ENCODE peak calls at places on chromosome X, in six cellular contexts. One of them, this sample, is unnamed.

GRCh38 chrX:257681-258289 is 23.4 kb upstream of the PLCXD1 start:
- DNase-seq in epithelial cell of esophagus: no peak
- DNase-seq in RWPE1: no peak
- DNase-seq in endothelial cell of umbilical vein: no peak
- DNase-seq in psoas muscle: no peak
- DNase-seq in fibroblast of mammary gland: no peak
- DNase-seq in this sample: no peak

GRCh38 chrX:133985164-133986007 is at the start of gene GPC3:
- DNase-seq in epithelial cell of esophagus: peak; percentile 45
- DNase-seq in RWPE1: peak; percentile 30
- DNase-seq in endothelial cell of umbilical vein: peak; percentile 8
- DNase-seq in psoas muscle: peak; percentile 21
- DNase-seq in fibroblast of mammary gland: peak; percentile 23
- DNase-seq in this sample: no peak

GRCh38 chrX:120750381-120750780 is 120.5 kb upstream of the C1GALT1C1 start:
- DNase-seq in epithelial cell of esophagus: no peak
- DNase-seq in RWPE1: no peak
- DNase-seq in endothelial cell of umbilical vein: no peak
- DNase-seq in psoas muscle: no peak
- DNase-seq in fibroblast of mammary gland: no peak
- DNase-seq in this sample: no peak

GRCh38 chrX:115592997-115593734 is 32.2 kb downstream of the PLS3 start:
- DNase-seq in epithelial cell of esophagus: peak; percentile 78
- DNase-seq in RWPE1: peak; percentile 43
- DNase-seq in endothelial cell of umbilical vein: peak; percentile 71
- DNase-seq in psoas muscle: no peak
- DNase-seq in fibroblast of mammary gland: peak; percentile 54
- DNase-seq in this sample: peak; percentile 56

GRCh38 chrX:131821945-131822622 is 201.0 kb upstream of the STK26 start:
- DNase-seq in epithelial cell of esophagus: no peak
- DNase-seq in RWPE1: no peak
- DNase-seq in endothelial cell of umbilical vein: no peak
- DNase-seq in psoas muscle: peak; percentile 59
- DNase-seq in fibroblast of mammary gland: peak; percentile 80
- DNase-seq in this sample: peak; percentile 82

GRCh38 chrX:153848325-153848724 is 18.0 kb upstream of the PDZD4 start:
- DNase-seq in epithelial cell of esophagus: no peak
- DNase-seq in RWPE1: no peak
- DNase-seq in endothelial cell of umbilical vein: no peak
- DNase-seq in psoas muscle: no peak
- DNase-seq in fibroblast of mammary gland: no peak
- DNase-seq in this sample: no peak

GRCh38 chrX:94053575-94053974 is 379.6 kb downstream of the FAM133A start:
- DNase-seq in epithelial cell of esophagus: peak; percentile 66
- DNase-seq in RWPE1: peak; percentile 26
- DNase-seq in endothelial cell of umbilical vein: no peak
- DNase-seq in psoas muscle: no peak
- DNase-seq in fibroblast of mammary gland: no peak
- DNase-seq in this sample: peak; percentile 72

GRCh38 chrX:9846631-9847030 is 60.4 kb downstream of the SHROOM2 start:
- DNase-seq in epithelial cell of esophagus: no peak
- DNase-seq in RWPE1: no peak
- DNase-seq in endothelial cell of umbilical vein: no peak
- DNase-seq in psoas muscle: no peak
- DNase-seq in fibroblast of mammary gland: no peak
- DNase-seq in this sample: no peak

GRCh38 chrX:118115948-118116307 is 682 bp downstream of the KLHL13 start:
- DNase-seq in epithelial cell of esophagus: no peak
- DNase-seq in RWPE1: no peak
- DNase-seq in endothelial cell of umbilical vein: no peak
- DNase-seq in psoas muscle: no peak
- DNase-seq in fibroblast of mammary gland: no peak
- DNase-seq in this sample: no peak

GRCh38 chrX:35842657-35843056 is 44.5 kb downstream of the MAGEB16 start:
- DNase-seq in epithelial cell of esophagus: no peak
- DNase-seq in RWPE1: no peak
- DNase-seq in endothelial cell of umbilical vein: no peak
- DNase-seq in psoas muscle: no peak
- DNase-seq in fibroblast of mammary gland: no peak
- DNase-seq in this sample: no peak

GRCh38 chrX:24423960-24424359 is 41.1 kb upstream of the PDK3 start:
- DNase-seq in epithelial cell of esophagus: peak; percentile 50
- DNase-seq in RWPE1: no peak
- DNase-seq in endothelial cell of umbilical vein: no peak
- DNase-seq in psoas muscle: no peak
- DNase-seq in fibroblast of mammary gland: peak; percentile 7
- DNase-seq in this sample: no peak

GRCh38 chrX:72018277-72019112 is 107.8 kb downstream of the NHSL2 start:
- DNase-seq in epithelial cell of esophagus: peak; percentile 87
- DNase-seq in RWPE1: peak; percentile 82
- DNase-seq in endothelial cell of umbilical vein: peak; percentile 90
- DNase-seq in psoas muscle: peak; percentile 87
- DNase-seq in fibroblast of mammary gland: peak; percentile 86
- DNase-seq in this sample: peak; percentile 72

GRCh38 chrX:41491267-41492004 is 44.3 kb downstream of the NYX start:
- DNase-seq in epithelial cell of esophagus: peak; percentile 90
- DNase-seq in RWPE1: peak; percentile 55
- DNase-seq in endothelial cell of umbilical vein: peak; percentile 86
- DNase-seq in psoas muscle: peak; percentile 21
- DNase-seq in fibroblast of mammary gland: peak; percentile 95
- DNase-seq in this sample: peak; percentile 89

GRCh38 chrX:75746891-75747639 is 38.0 kb downstream of the MAGEE2 start:
- DNase-seq in epithelial cell of esophagus: peak; percentile 12
- DNase-seq in RWPE1: peak; percentile 3
- DNase-seq in endothelial cell of umbilical vein: no peak
- DNase-seq in psoas muscle: peak; percentile 19
- DNase-seq in fibroblast of mammary gland: peak; percentile 2
- DNase-seq in this sample: peak; percentile 9

GRCh38 chrX:153601511-153602110 is 2.7 kb upstream of the CCNQ start:
- DNase-seq in epithelial cell of esophagus: no peak
- DNase-seq in RWPE1: no peak
- DNase-seq in endothelial cell of umbilical vein: no peak
- DNase-seq in psoas muscle: no peak
- DNase-seq in fibroblast of mammary gland: no peak
- DNase-seq in this sample: no peak

GRCh38 chrX:29299689-29300088 is 712.4 kb downstream of the IL1RAPL1 start:
- DNase-seq in epithelial cell of esophagus: peak; percentile 33
- DNase-seq in RWPE1: peak; percentile 5
- DNase-seq in endothelial cell of umbilical vein: no peak
- DNase-seq in psoas muscle: no peak
- DNase-seq in fibroblast of mammary gland: peak; percentile 36
- DNase-seq in this sample: peak; percentile 25

GRCh38 chrX:123675154-123675553 is 57.7 kb downstream of the THOC2 start:
- DNase-seq in epithelial cell of esophagus: no peak
- DNase-seq in RWPE1: no peak
- DNase-seq in endothelial cell of umbilical vein: no peak
- DNase-seq in psoas muscle: no peak
- DNase-seq in fibroblast of mammary gland: no peak
- DNase-seq in this sample: no peak

GRCh38 chrX:154398668-154399526 is 720 bp downstream of the RPL10 start:
- DNase-seq in epithelial cell of esophagus: peak; percentile 70
- DNase-seq in RWPE1: no peak
- DNase-seq in endothelial cell of umbilical vein: peak; percentile 81
- DNase-seq in psoas muscle: peak; percentile 89
- DNase-seq in fibroblast of mammary gland: peak; percentile 74
- DNase-seq in this sample: peak; percentile 77

GRCh38 chrX:107565916-107566602 is 62.3 kb upstream of the PRPS1 start:
- DNase-seq in epithelial cell of esophagus: peak; percentile 66
- DNase-seq in RWPE1: peak; percentile 49
- DNase-seq in endothelial cell of umbilical vein: peak; percentile 52
- DNase-seq in psoas muscle: no peak
- DNase-seq in fibroblast of mammary gland: peak; percentile 52
- DNase-seq in this sample: peak; percentile 50

GRCh38 chrX:37060999-37061398 is 52.8 kb downstream of the FAM47C start:
- DNase-seq in epithelial cell of esophagus: peak; percentile 46
- DNase-seq in RWPE1: peak; percentile 7
- DNase-seq in endothelial cell of umbilical vein: peak; percentile 57
- DNase-seq in psoas muscle: no peak
- DNase-seq in fibroblast of mammary gland: peak; percentile 46
- DNase-seq in this sample: peak; percentile 65

GRCh38 chrX:39848900-39849299 is 248.9 kb downstream of the BCOR start:
- DNase-seq in epithelial cell of esophagus: no peak
- DNase-seq in RWPE1: no peak
- DNase-seq in endothelial cell of umbilical vein: no peak
- DNase-seq in psoas muscle: no peak
- DNase-seq in fibroblast of mammary gland: peak; percentile 93
- DNase-seq in this sample: peak; percentile 62

GRCh38 chrX:10326578-10326977 is 169.8 kb downstream of the CLCN4 start:
- DNase-seq in epithelial cell of esophagus: peak; percentile 5
- DNase-seq in RWPE1: no peak
- DNase-seq in endothelial cell of umbilical vein: peak; percentile 1
- DNase-seq in psoas muscle: no peak
- DNase-seq in fibroblast of mammary gland: peak; percentile 68
- DNase-seq in this sample: peak; percentile 53

GRCh38 chrX:111868726-111869638 is 7.0 kb upstream of the TRPC5OS start:
- DNase-seq in epithelial cell of esophagus: peak; percentile 16
- DNase-seq in RWPE1: no peak
- DNase-seq in endothelial cell of umbilical vein: peak; percentile 1
- DNase-seq in psoas muscle: no peak
- DNase-seq in fibroblast of mammary gland: no peak
- DNase-seq in this sample: peak; percentile 13

GRCh38 chrX:70030242-70030823 is 19.4 kb downstream of the AWAT2 start:
- DNase-seq in epithelial cell of esophagus: peak; percentile 61
- DNase-seq in RWPE1: peak; percentile 26
- DNase-seq in endothelial cell of umbilical vein: peak; percentile 49
- DNase-seq in psoas muscle: no peak
- DNase-seq in fibroblast of mammary gland: peak; percentile 69
- DNase-seq in this sample: peak; percentile 78

GRCh38 chrX:102840871-102841705 is 96.0 kb upstream of the RAB40AL start:
- DNase-seq in epithelial cell of esophagus: peak; percentile 39
- DNase-seq in RWPE1: no peak
- DNase-seq in endothelial cell of umbilical vein: peak; percentile 66
- DNase-seq in psoas muscle: no peak
- DNase-seq in fibroblast of mammary gland: peak; percentile 51
- DNase-seq in this sample: peak; percentile 13
- TF ChIP-seq CTCF in epithelial cell of esophagus: no peak
- TF ChIP-seq CTCF in RWPE1: no peak
- TF ChIP-seq CTCF in endothelial cell of umbilical vein: no peak
- TF ChIP-seq CTCF in psoas muscle: no peak
- TF ChIP-seq CTCF in fibroblast of mammary gland: peak; percentile 29
- TF ChIP-seq CTCF in this sample: no peak

GRCh38 chrX:68234171-68234910 is 199.0 kb downstream of the OPHN1 start:
- DNase-seq in epithelial cell of esophagus: no peak
- DNase-seq in RWPE1: no peak
- DNase-seq in endothelial cell of umbilical vein: no peak
- DNase-seq in psoas muscle: no peak
- DNase-seq in fibroblast of mammary gland: no peak
- DNase-seq in this sample: no peak

DNA sequence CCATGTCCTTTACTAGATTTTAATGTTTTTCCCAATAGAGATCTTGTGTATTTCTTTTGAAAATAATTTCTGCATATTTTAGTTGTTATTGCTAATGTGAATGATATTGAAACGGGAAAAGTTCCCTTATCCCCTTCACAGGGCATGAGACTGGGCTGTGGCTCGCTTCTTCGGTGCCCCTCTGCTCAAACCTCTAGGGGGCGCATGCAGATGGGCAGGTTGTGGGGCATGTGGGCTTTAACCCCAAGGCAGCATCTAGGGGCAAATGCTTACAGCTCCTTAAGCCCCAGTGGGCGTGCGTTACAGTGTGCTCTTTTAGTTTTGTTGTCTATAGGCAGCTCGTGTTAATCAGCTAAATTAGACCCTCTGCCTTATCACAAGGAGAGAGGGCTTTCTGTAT is 194.7 kb downstream of the OPHN1 start:
- DNase-seq in epithelial cell of esophagus: peak; percentile 4
- DNase-seq in RWPE1: no peak
- DNase-seq in endothelial cell of umbilical vein: no peak
- DNase-seq in psoas muscle: no peak
- DNase-seq in fibroblast of mammary gland: no peak
- DNase-seq in this sample: peak; percentile 29
- TF ChIP-seq CTCF in epithelial cell of esophagus: peak; percentile 32
- TF ChIP-seq CTCF in RWPE1: no peak
- TF ChIP-seq CTCF in endothelial cell of umbilical vein: peak; percentile 42
- TF ChIP-seq CTCF in psoas muscle: peak; percentile 10
- TF ChIP-seq CTCF in fibroblast of mammary gland: peak; percentile 46
- TF ChIP-seq CTCF in this sample: peak; percentile 37

GRCh38 chrX:103629295-103630170 is 758 bp downstream of the TCEAL1 start:
- DNase-seq in epithelial cell of esophagus: peak; percentile 48
- DNase-seq in RWPE1: no peak
- DNase-seq in endothelial cell of umbilical vein: peak; percentile 78
- DNase-seq in psoas muscle: peak; percentile 65
- DNase-seq in fibroblast of mammary gland: peak; percentile 73
- DNase-seq in this sample: peak; percentile 49
- TF ChIP-seq CTCF in epithelial cell of esophagus: peak; percentile 43
- TF ChIP-seq CTCF in RWPE1: peak; percentile 56
- TF ChIP-seq CTCF in endothelial cell of umbilical vein: peak; percentile 64
- TF ChIP-seq CTCF in psoas muscle: peak; percentile 20
- TF ChIP-seq CTCF in fibroblast of mammary gland: peak; percentile 57
- TF ChIP-seq CTCF in this sample: peak; percentile 28

DNA sequence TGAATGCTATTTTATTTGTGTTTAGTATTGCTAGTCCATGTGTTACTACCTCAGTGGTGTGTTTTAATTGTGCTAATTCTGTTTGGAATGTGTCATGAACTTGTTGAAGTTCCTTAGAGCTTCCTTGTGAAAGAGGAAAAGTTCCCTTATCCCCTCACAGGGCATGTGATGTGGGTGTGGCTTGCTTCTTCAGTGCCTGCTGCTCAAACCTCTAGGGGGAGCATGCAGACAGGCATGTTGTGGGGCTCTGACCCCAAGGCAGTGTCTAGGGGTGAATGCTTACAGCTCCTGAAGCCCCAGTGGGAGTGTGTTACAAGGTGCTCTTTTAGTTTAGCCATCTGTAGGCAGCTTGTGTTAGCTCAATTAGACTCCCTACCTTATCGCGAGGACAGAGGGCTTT is 86.5 kb downstream of the MAGED4 start:
- DNase-seq in epithelial cell of esophagus: peak; percentile 3
- DNase-seq in RWPE1: no peak
- DNase-seq in endothelial cell of umbilical vein: no peak
- DNase-seq in psoas muscle: no peak
- DNase-seq in fibroblast of mammary gland: peak; percentile 15
- DNase-seq in this sample: peak; percentile 19
- TF ChIP-seq CTCF in epithelial cell of esophagus: peak; percentile 12
- TF ChIP-seq CTCF in RWPE1: no peak
- TF ChIP-seq CTCF in endothelial cell of umbilical vein: no peak
- TF ChIP-seq CTCF in psoas muscle: no peak
- TF ChIP-seq CTCF in fibroblast of mammary gland: peak; percentile 39
- TF ChIP-seq CTCF in this sample: no peak

GRCh38 chrX:80184854-80185253 is 170.3 kb downstream of the TBX22 start:
- DNase-seq in epithelial cell of esophagus: no peak
- DNase-seq in RWPE1: no peak
- DNase-seq in endothelial cell of umbilical vein: no peak
- DNase-seq in psoas muscle: no peak
- DNase-seq in fibroblast of mammary gland: no peak
- DNase-seq in this sample: no peak

GRCh38 chrX:80181079-80181478 is 166.5 kb downstream of the TBX22 start:
- DNase-seq in epithelial cell of esophagus: no peak
- DNase-seq in RWPE1: no peak
- DNase-seq in endothelial cell of umbilical vein: no peak
- DNase-seq in psoas muscle: no peak
- DNase-seq in fibroblast of mammary gland: no peak
- DNase-seq in this sample: peak; percentile 7
- TF ChIP-seq CTCF in epithelial cell of esophagus: no peak
- TF ChIP-seq CTCF in RWPE1: no peak
- TF ChIP-seq CTCF in endothelial cell of umbilical vein: no peak
- TF ChIP-seq CTCF in psoas muscle: no peak
- TF ChIP-seq CTCF in fibroblast of mammary gland: peak; percentile 8
- TF ChIP-seq CTCF in this sample: no peak